ENCODE peak calls at places on chromosome 10, in nine cellular contexts. One of them, this sample, is unnamed.

GRCh38 chr10:48525956-48526355 is 78.9 kb downstream of the ARHGAP22 start:
- DNase-seq in right atrium auricular region: no peak
- DNase-seq in A549: no peak
- DNase-seq in Peyer's patch: no peak
- DNase-seq in ovary: no peak
- DNase-seq in SK-N-SH: no peak
- DNase-seq in uterus: no peak
- DNase-seq in H1: peak; percentile 30
- DNase-seq in heart right ventricle: no peak
- DNase-seq in this sample: no peak

GRCh38 chr10:92787557-92788152 is 60.7 kb upstream of the EXOC6 start:
- DNase-seq in heart right ventricle: no peak
- DNase-seq in ovary: no peak
- DNase-seq in uterus: no peak
- DNase-seq in right atrium auricular region: no peak
- DNase-seq in Peyer's patch: peak; percentile 63
- DNase-seq in H1: no peak
- DNase-seq in A549: no peak
- DNase-seq in SK-N-SH: no peak
- DNase-seq in this sample: no peak

GRCh38 chr10:61023053-61023452 is 79.1 kb upstream of the RHOBTB1 start:
- DNase-seq in uterus: no peak
- DNase-seq in Peyer's patch: no peak
- DNase-seq in SK-N-SH: no peak
- DNase-seq in H1: no peak
- DNase-seq in A549: no peak
- DNase-seq in right atrium auricular region: no peak
- DNase-seq in heart right ventricle: no peak
- DNase-seq in ovary: no peak
- DNase-seq in this sample: no peak

GRCh38 chr10:128324058-128324457 is 197.8 kb upstream of the MKI67 start:
- DNase-seq in uterus: no peak
- DNase-seq in SK-N-SH: no peak
- DNase-seq in H1: peak; percentile 63
- DNase-seq in Peyer's patch: no peak
- DNase-seq in heart right ventricle: peak; percentile 59
- DNase-seq in A549: peak; percentile 14
- DNase-seq in ovary: no peak
- DNase-seq in right atrium auricular region: no peak
- DNase-seq in this sample: no peak

GRCh38 chr10:93876391-93876790 is 17.4 kb upstream of the SLC35G1 start:
- DNase-seq in Peyer's patch: no peak
- DNase-seq in H1: no peak
- DNase-seq in SK-N-SH: no peak
- DNase-seq in uterus: no peak
- DNase-seq in ovary: no peak
- DNase-seq in heart right ventricle: no peak
- DNase-seq in A549: no peak
- DNase-seq in right atrium auricular region: no peak
- DNase-seq in this sample: no peak

GRCh38 chr10:71064413-71065118 is 147.8 kb upstream of the UNC5B start:
- DNase-seq in H1: no peak
- DNase-seq in SK-N-SH: no peak
- DNase-seq in heart right ventricle: no peak
- DNase-seq in uterus: no peak
- DNase-seq in ovary: no peak
- DNase-seq in right atrium auricular region: no peak
- DNase-seq in A549: peak; percentile 11
- DNase-seq in Peyer's patch: no peak
- DNase-seq in this sample: no peak

GRCh38 chr10:48284002-48284546 is 9.6 kb upstream of the FRMPD2 start:
- DNase-seq in uterus: no peak
- DNase-seq in right atrium auricular region: no peak
- DNase-seq in ovary: no peak
- DNase-seq in A549: no peak
- DNase-seq in H1: no peak
- DNase-seq in SK-N-SH: no peak
- DNase-seq in heart right ventricle: no peak
- DNase-seq in Peyer's patch: no peak
- DNase-seq in this sample: no peak

GRCh38 chr10:79444243-79445119 is 943 bp downstream of the ZCCHC24 start:
- DNase-seq in Peyer's patch: peak; percentile 58
- DNase-seq in A549: peak; percentile 21
- DNase-seq in SK-N-SH: peak; percentile 78
- DNase-seq in right atrium auricular region: peak; percentile 87
- DNase-seq in uterus: peak; percentile 61
- DNase-seq in H1: peak; percentile 78
- DNase-seq in heart right ventricle: peak; percentile 86
- DNase-seq in ovary: peak; percentile 44
- DNase-seq in this sample: no peak

GRCh38 chr10:77865585-77866324 is 60.8 kb downstream of the DLG5 start:
- DNase-seq in H1: no peak
- DNase-seq in ovary: no peak
- DNase-seq in right atrium auricular region: no peak
- DNase-seq in SK-N-SH: no peak
- DNase-seq in uterus: no peak
- DNase-seq in heart right ventricle: no peak
- DNase-seq in A549: no peak
- DNase-seq in Peyer's patch: no peak
- DNase-seq in this sample: no peak

GRCh38 chr10:94363251-94363565 is 469 bp upstream of the NOC3L start:
- DNase-seq in SK-N-SH: no peak
- DNase-seq in H1: no peak
- DNase-seq in Peyer's patch: no peak
- DNase-seq in ovary: no peak
- DNase-seq in heart right ventricle: no peak
- DNase-seq in right atrium auricular region: no peak
- DNase-seq in uterus: no peak
- DNase-seq in A549: no peak
- DNase-seq in this sample: no peak

GRCh38 chr10:15504101-15504840 is 133.2 kb upstream of the FAM171A1 start:
- DNase-seq in ovary: no peak
- DNase-seq in right atrium auricular region: no peak
- DNase-seq in heart right ventricle: no peak
- DNase-seq in A549: no peak
- DNase-seq in uterus: no peak
- DNase-seq in H1: no peak
- DNase-seq in Peyer's patch: no peak
- DNase-seq in SK-N-SH: no peak
- DNase-seq in this sample: no peak

GRCh38 chr10:78960316-78960800 is 108.4 kb upstream of the ZMIZ1 start:
- DNase-seq in right atrium auricular region: peak; percentile 84
- DNase-seq in H1: no peak
- DNase-seq in ovary: peak; percentile 87
- DNase-seq in Peyer's patch: no peak
- DNase-seq in heart right ventricle: peak; percentile 45
- DNase-seq in A549: no peak
- DNase-seq in uterus: peak; percentile 89
- DNase-seq in SK-N-SH: no peak
- DNase-seq in this sample: peak; percentile 62

GRCh38 chr10:16967866-16968721 is 150.9 kb upstream of the RSU1 start:
- DNase-seq in ovary: peak; percentile 55
- DNase-seq in H1: no peak
- DNase-seq in Peyer's patch: no peak
- DNase-seq in SK-N-SH: no peak
- DNase-seq in heart right ventricle: peak; percentile 25
- DNase-seq in A549: peak; percentile 51
- DNase-seq in right atrium auricular region: no peak
- DNase-seq in uterus: no peak
- DNase-seq in this sample: no peak

GRCh38 chr10:122152544-122152943 is 118.6 kb upstream of the BTBD16 start:
- DNase-seq in H1: no peak
- DNase-seq in heart right ventricle: peak; percentile 80
- DNase-seq in A549: no peak
- DNase-seq in right atrium auricular region: peak; percentile 96
- DNase-seq in SK-N-SH: no peak
- DNase-seq in uterus: peak; percentile 54
- DNase-seq in ovary: no peak
- DNase-seq in Peyer's patch: no peak
- DNase-seq in this sample: peak; percentile 71

GRCh38 chr10:22228943-22229755 is 11.3 kb upstream of the EBLN1 start:
- DNase-seq in heart right ventricle: peak; percentile 83
- DNase-seq in ovary: peak; percentile 86
- DNase-seq in right atrium auricular region: peak; percentile 92
- DNase-seq in SK-N-SH: peak; percentile 92
- DNase-seq in uterus: peak; percentile 90
- DNase-seq in Peyer's patch: peak; percentile 80
- DNase-seq in A549: peak; percentile 94
- DNase-seq in H1: peak; percentile 95
- DNase-seq in this sample: peak; percentile 41

DNA sequence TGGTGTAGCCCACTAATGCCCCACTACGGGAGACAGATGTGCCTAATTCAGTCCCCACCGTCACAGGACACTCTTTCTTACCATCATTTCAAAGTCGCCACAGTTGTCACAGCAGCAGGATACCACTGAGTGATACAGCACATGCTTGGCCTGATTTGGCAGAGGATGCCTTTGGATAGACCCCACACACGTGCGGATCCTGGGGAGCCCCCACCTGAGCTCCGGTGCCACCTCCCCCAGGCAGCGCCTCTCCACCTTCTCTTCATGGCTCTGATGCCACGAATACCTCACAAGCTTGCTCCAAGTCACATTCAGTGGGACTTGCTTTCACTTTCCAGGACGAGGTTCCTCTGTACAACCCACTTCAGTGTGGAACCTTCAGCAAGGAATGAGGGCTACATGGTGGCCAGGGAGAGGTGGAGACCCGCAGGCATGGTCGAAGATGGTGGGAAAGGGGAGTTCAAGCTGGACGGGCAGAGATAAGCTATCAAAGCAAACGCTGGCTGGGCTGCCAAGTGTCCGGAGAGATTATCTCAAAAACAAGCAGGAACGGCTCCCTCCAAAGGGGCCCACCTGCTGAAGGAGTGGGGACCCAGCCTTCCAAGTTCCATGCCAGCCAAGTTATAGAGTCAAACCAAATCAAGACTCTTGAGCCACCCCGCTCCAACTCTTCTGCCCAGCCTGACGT is 107.4 kb downstream of the ZRANB1 start:
- DNase-seq in Peyer's patch: no peak
- DNase-seq in heart right ventricle: no peak
- DNase-seq in uterus: no peak
- DNase-seq in A549: no peak
- DNase-seq in H1: no peak
- DNase-seq in right atrium auricular region: no peak
- DNase-seq in SK-N-SH: no peak
- DNase-seq in ovary: no peak
- DNase-seq in this sample: no peak
- H3K4me1 ChIP-seq in Peyer's patch: no peaks in the 10 kb centered on the region
- H3K4me1 ChIP-seq in heart right ventricle: peaks cover 61% of the 10 kb centered on the region
- H3K4me1 ChIP-seq in uterus: peaks cover 18% of the 10 kb centered on the region
- H3K4me1 ChIP-seq in A549: peaks cover 37% of the 10 kb centered on the region
- H3K4me1 ChIP-seq in H1: peaks cover 9% of the 10 kb centered on the region
- H3K4me1 ChIP-seq in right atrium auricular region: no peaks in the 10 kb centered on the region
- H3K4me1 ChIP-seq in SK-N-SH: peaks cover 43% of the 10 kb centered on the region
- H3K4me1 ChIP-seq in ovary: peaks cover 24% of the 10 kb centered on the region
- H3K4me1 ChIP-seq in this sample: peaks cover 44% of the 10 kb centered on the region

DNA sequence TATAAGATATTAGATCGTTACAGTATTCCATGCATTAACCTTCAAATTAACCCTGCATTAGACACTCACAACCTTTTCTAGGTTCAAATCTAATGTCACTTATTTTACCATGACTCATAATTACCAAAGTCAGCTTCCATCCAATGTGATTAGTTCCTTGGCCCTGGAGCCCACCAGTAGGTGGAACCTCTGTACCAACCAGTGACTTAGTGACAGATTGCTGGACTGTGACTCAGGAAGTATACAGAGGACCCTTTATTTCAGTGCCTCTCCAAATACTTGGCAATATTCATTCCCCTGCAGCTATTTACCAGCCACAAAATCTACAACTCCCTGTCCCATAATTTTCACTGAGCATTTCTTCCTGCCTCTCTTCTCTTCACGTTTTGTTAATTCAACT is 1270.3 kb upstream of the SORCS1 start:
- DNase-seq in A549: no peak
- DNase-seq in heart right ventricle: no peak
- DNase-seq in ovary: no peak
- DNase-seq in Peyer's patch: no peak
- DNase-seq in H1: no peak
- DNase-seq in SK-N-SH: no peak
- DNase-seq in right atrium auricular region: no peak
- DNase-seq in uterus: no peak
- DNase-seq in this sample: no peak
- TF ChIP-seq CTCF in A549: no peak
- TF ChIP-seq CTCF in heart right ventricle: no peak
- TF ChIP-seq CTCF in ovary: no peak
- TF ChIP-seq CTCF in Peyer's patch: no peak
- TF ChIP-seq CTCF in H1: no peak
- TF ChIP-seq CTCF in SK-N-SH: no peak
- TF ChIP-seq CTCF in right atrium auricular region: no peak
- TF ChIP-seq CTCF in uterus: no peak
- TF ChIP-seq CTCF in this sample: no peak

GRCh38 chr10:42990721-42991441 is 86.0 kb upstream of the RET start:
- DNase-seq in ovary: no peak
- DNase-seq in Peyer's patch: no peak
- DNase-seq in right atrium auricular region: no peak
- DNase-seq in uterus: no peak
- DNase-seq in H1: no peak
- DNase-seq in heart right ventricle: no peak
- DNase-seq in A549: no peak
- DNase-seq in SK-N-SH: peak; percentile 33
- DNase-seq in this sample: no peak

GRCh38 chr10:42988517-42989395 is 88.1 kb upstream of the RET start:
- DNase-seq in A549: no peak
- DNase-seq in ovary: no peak
- DNase-seq in heart right ventricle: no peak
- DNase-seq in H1: peak; percentile 37
- DNase-seq in uterus: no peak
- DNase-seq in SK-N-SH: peak; percentile 14
- DNase-seq in right atrium auricular region: no peak
- DNase-seq in Peyer's patch: no peak
- DNase-seq in this sample: no peak

GRCh38 chr10:42991442-42992098 is 85.3 kb upstream of the RET start:
- DNase-seq in right atrium auricular region: no peak
- DNase-seq in Peyer's patch: no peak
- DNase-seq in A549: no peak
- DNase-seq in SK-N-SH: peak; percentile 91
- DNase-seq in heart right ventricle: no peak
- DNase-seq in H1: no peak
- DNase-seq in ovary: no peak
- DNase-seq in uterus: no peak
- DNase-seq in this sample: no peak

GRCh38 chr10:42989481-42989921 is 87.4 kb upstream of the RET start:
- DNase-seq in right atrium auricular region: peak; percentile 55
- DNase-seq in SK-N-SH: no peak
- DNase-seq in H1: no peak
- DNase-seq in A549: no peak
- DNase-seq in uterus: no peak
- DNase-seq in Peyer's patch: no peak
- DNase-seq in heart right ventricle: no peak
- DNase-seq in ovary: no peak
- DNase-seq in this sample: no peak

GRCh38 chr10:42990016-42990720 is 86.7 kb upstream of the RET start:
- DNase-seq in uterus: no peak
- DNase-seq in H1: peak; percentile 41
- DNase-seq in A549: no peak
- DNase-seq in ovary: no peak
- DNase-seq in heart right ventricle: no peak
- DNase-seq in right atrium auricular region: no peak
- DNase-seq in SK-N-SH: no peak
- DNase-seq in Peyer's patch: no peak
- DNase-seq in this sample: no peak
- H3K4me1 ChIP-seq in uterus: no peaks in the 10 kb centered on the region
- H3K4me1 ChIP-seq in H1: no peaks in the 10 kb centered on the region
- H3K4me1 ChIP-seq in A549: no peaks in the 10 kb centered on the region
- H3K4me1 ChIP-seq in ovary: no peaks in the 10 kb centered on the region
- H3K4me1 ChIP-seq in heart right ventricle: no peaks in the 10 kb centered on the region
- H3K4me1 ChIP-seq in right atrium auricular region: no peaks in the 10 kb centered on the region
- H3K4me1 ChIP-seq in SK-N-SH: peaks cover 57% of the 10 kb centered on the region
- H3K4me1 ChIP-seq in Peyer's patch: no peaks in the 10 kb centered on the region
- H3K4me1 ChIP-seq in this sample: no peaks in the 10 kb centered on the region

GRCh38 chr10:3659518-3659917 is 125.5 kb downstream of the KLF6 start:
- DNase-seq in H1: no peak
- DNase-seq in uterus: no peak
- DNase-seq in Peyer's patch: no peak
- DNase-seq in ovary: no peak
- DNase-seq in SK-N-SH: no peak
- DNase-seq in right atrium auricular region: no peak
- DNase-seq in heart right ventricle: no peak
- DNase-seq in A549: no peak
- DNase-seq in this sample: no peak
- TF ChIP-seq CTCF in H1: no peak
- TF ChIP-seq CTCF in uterus: no peak
- TF ChIP-seq CTCF in Peyer's patch: no peak
- TF ChIP-seq CTCF in ovary: no peak
- TF ChIP-seq CTCF in SK-N-SH: no peak
- TF ChIP-seq CTCF in right atrium auricular region: no peak
- TF ChIP-seq CTCF in heart right ventricle: no peak
- TF ChIP-seq CTCF in A549: no peak
- TF ChIP-seq CTCF in this sample: no peak

This sample was measured in thoracic aorta.